ENCODE peak calls at places on chromosomes 3 and 15, in five cellular contexts. R, D, V, B and Y are unnamed samples.

GRCh38 chr15:56894601-56895000 is 23.8 kb upstream of the TCF12 start:
- DNase-seq in R (no peak), D (no peak), V (no peak), B (no peak), Y (no peak)

GRCh38 chr3:172591171-172591605 is 68.0 kb upstream of the TNFSF10 start:
- DNase-seq in R (no peak), D (no peak), V (no peak), B (no peak), Y (no peak)

GRCh38 chr3:51391566-51392300 is 648 bp downstream of the RBM15B start:
- DNase-seq in R (peak; percentile 28), D (no peak), V (no peak), B (peak; percentile 52), Y (no peak)

GRCh38 chr15:23857028-23857641 is 170.0 kb upstream of the NDN start:
- DNase-seq in R (peak; percentile 22), D (peak; percentile 53), V (no peak), B (peak; percentile 11), Y (peak; percentile 43)

GRCh38 chr15:96619171-96619570 is 288.7 kb downstream of the NR2F2 start:
- DNase-seq in R (no peak), D (no peak), V (no peak), B (no peak), Y (no peak)

GRCh38 chr3:79767953-79768282 is at the start of gene ROBO1:
- DNase-seq in R (no peak), D (no peak), V (no peak), B (no peak), Y (no peak)

GRCh38 chr3:169952045-169952444 is 14.6 kb upstream of the SEC62 start:
- DNase-seq in R (no peak), D (no peak), V (no peak), B (no peak), Y (no peak)

GRCh38 chr3:191366675-191367074 is 36.3 kb upstream of the UTS2B start:
- DNase-seq in R (peak; percentile 81), D (no peak), V (no peak), B (no peak), Y (no peak)

GRCh38 chr3:175208316-175208715 is 349.2 kb downstream of the NAALADL2 start:
- DNase-seq in R (peak; percentile 48), D (no peak), V (no peak), B (no peak), Y (no peak)

GRCh38 chr3:131730581-131730980 is 227.8 kb upstream of the MRPL3 start:
- DNase-seq in R (no peak), D (no peak), V (no peak), B (no peak), Y (no peak)

GRCh38 chr3:42712716-42713372 is 10.2 kb upstream of the HHATL start:
- DNase-seq in R (no peak), D (no peak), V (no peak), B (no peak), Y (no peak)

GRCh38 chr3:21294768-21295167 is 456.2 kb downstream of the ZNF385D start:
- DNase-seq in R (peak; percentile 17), D (no peak), V (no peak), B (no peak), Y (no peak)

GRCh38 chr3:9769012-9769411 is 735 bp downstream of the CAMK1 start:
- DNase-seq in R (no peak), D (no peak), V (no peak), B (no peak), Y (no peak)

GRCh38 chr15:63915888-63916731 is 82.4 kb upstream of the HERC1 start:
- DNase-seq in R (peak; percentile 53), D (no peak), V (no peak), B (peak; percentile 51), Y (peak; percentile 47)

GRCh38 chr15:68256675-68257450 is 20.7 kb upstream of the FEM1B start:
- DNase-seq in R (peak; percentile 68), D (peak; percentile 56), V (no peak), B (no peak), Y (peak; percentile 64)

GRCh38 chr3:195263193-195263924 is 7.6 kb downstream of the XXYLT1 start:
- DNase-seq in R (peak; percentile 21), D (no peak), V (no peak), B (no peak), Y (no peak)

GRCh38 chr3:38004415-38005075 is 14.0 kb downstream of the VILL start:
- DNase-seq in R (peak; percentile 59), D (peak; percentile 88), V (no peak), B (peak; percentile 54), Y (peak; percentile 76)

GRCh38 chr15:31510003-31510402 is 183.4 kb downstream of the KLF13 start:
- DNase-seq in R (no peak), D (no peak), V (no peak), B (no peak), Y (no peak)

GRCh38 chr3:185059766-185060165 is 93.1 kb downstream of the C3orf70 start:
- DNase-seq in R (no peak), D (no peak), V (no peak), B (no peak), Y (no peak)

GRCh38 chr3:52315006-52315405 is 1.1 kb upstream of the DNAH1 start:
- DNase-seq in R (no peak), D (no peak), V (no peak), B (no peak), Y (no peak)

GRCh38 chr15:45187894-45188830 is at the start of gene SHF:
- DNase-seq in R (peak; percentile 45), D (peak; percentile 31), V (no peak), B (peak; percentile 93), Y (peak; percentile 18)

GRCh38 chr3:188546835-188547670 is 393.1 kb downstream of the LPP start:
- DNase-seq in R (peak; percentile 89), D (peak; percentile 78), V (no peak), B (no peak), Y (peak; percentile 69)

GRCh38 chr3:99586680-99587079 is 51.7 kb upstream of the COL8A1 start:
- DNase-seq in R (no peak), D (no peak), V (no peak), B (no peak), Y (no peak)

GRCh38 chr15:50049871-50050270 is 69.2 kb downstream of the ATP8B4 start:
- DNase-seq in R (peak; percentile 91), D (no peak), V (no peak), B (no peak), Y (peak; percentile 16)

GRCh38 chr3:193962986-193963683 is 172.8 kb upstream of the HES1 start:
- DNase-seq in R (no peak), D (no peak), V (no peak), B (no peak), Y (no peak)

GRCh38 chr3:119810018-119810435 is 28.1 kb downstream of the NR1I2 start:
- DNase-seq in R (peak; percentile 18), D (no peak), V (peak; percentile 35), B (no peak), Y (no peak)

GRCh38 chr3:58203541-58203940 is 7.2 kb downstream of the DNASE1L3 start:
- DNase-seq in R (no peak), D (no peak), V (no peak), B (no peak), Y (no peak)

GRCh38 chr3:58167431-58168351 is 43.1 kb downstream of the DNASE1L3 start:
- DNase-seq in R (peak; percentile 65), D (no peak), V (no peak), B (peak; percentile 70), Y (peak; percentile 56)

GRCh38 chr3:154584041-154584440 is 154.1 kb upstream of the GPR149 start:
- DNase-seq in R (no peak), D (peak; percentile 1), V (no peak), B (no peak), Y (no peak)

GRCh38 chr3:38519000-38519399 is 22.9 kb downstream of the EXOG start:
- DNase-seq in R (peak; percentile 77), D (no peak), V (no peak), B (no peak), Y (no peak)

GRCh38 chr3:72343078-72343477 is 505.2 kb downstream of the SHQ1 start:
- DNase-seq in R (peak; percentile 57), D (no peak), V (no peak), B (no peak), Y (no peak)
- TF ChIP-seq BHLHE40 in R (no peak), D (no peak), V (no peak), B (no peak), Y (no peak)

GRCh38 chr15:61828860-61829513 is 231.3 kb downstream of the VPS13C start:
- DNase-seq in R (no peak), D (no peak), V (no peak), B (no peak), Y (no peak)

GRCh38 chr15:61832223-61832622 is 228.0 kb downstream of the VPS13C start:
- DNase-seq in R (no peak), D (no peak), V (no peak), B (no peak), Y (no peak)

GRCh38 chr15:61829514-61829889 is 230.7 kb downstream of the VPS13C start:
- DNase-seq in R (no peak), D (no peak), V (no peak), B (no peak), Y (no peak)

GRCh38 chr15:61831505-61831921 is 228.7 kb downstream of the VPS13C start:
- DNase-seq in R (no peak), D (no peak), V (no peak), B (no peak), Y (no peak)

DNA sequence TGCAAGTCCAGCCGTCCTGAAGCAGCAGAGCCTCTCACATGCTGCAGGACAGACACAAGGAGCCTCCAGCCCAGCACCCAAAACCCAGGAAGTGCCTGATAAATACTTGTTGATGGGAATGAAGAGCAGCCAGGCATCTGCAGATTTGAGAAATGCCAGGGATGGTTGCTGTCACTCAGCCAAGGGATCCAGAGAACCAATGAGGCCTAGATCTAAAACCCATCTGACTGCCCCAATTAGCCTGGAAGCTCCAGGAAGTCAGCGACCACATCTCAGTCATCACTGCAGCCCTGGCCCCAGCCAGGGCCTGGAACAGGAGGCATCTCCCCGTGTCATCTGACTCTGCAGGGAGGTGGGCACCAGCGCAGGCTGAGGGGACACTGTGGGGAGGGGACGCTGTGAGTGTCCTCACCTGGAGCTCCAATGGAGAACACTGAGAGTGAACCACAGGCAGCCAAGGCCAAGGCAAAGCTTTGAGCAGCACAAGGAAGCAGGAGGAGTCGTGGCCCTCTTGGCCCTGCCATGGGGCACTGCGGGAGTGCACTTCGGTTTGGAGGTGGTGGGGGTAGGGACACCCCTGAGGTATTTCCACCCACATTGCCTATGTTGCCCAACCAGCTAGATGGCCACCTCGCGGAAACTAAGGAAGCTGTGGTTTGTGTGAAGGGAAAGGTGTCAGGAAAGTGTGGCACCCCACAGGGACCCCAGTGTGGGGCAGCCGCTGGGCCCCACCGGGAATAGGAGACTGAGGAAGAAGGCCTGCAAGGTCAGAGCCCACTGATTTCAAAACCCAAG is 229.5 kb downstream of the VPS13C start:
- DNase-seq in R (no peak), D (no peak), V (no peak), B (no peak), Y (no peak)
- TF ChIP-seq CEBPB in R (no peak), D (no peak), V (no peak), B (no peak), Y (no peak)

DNA sequence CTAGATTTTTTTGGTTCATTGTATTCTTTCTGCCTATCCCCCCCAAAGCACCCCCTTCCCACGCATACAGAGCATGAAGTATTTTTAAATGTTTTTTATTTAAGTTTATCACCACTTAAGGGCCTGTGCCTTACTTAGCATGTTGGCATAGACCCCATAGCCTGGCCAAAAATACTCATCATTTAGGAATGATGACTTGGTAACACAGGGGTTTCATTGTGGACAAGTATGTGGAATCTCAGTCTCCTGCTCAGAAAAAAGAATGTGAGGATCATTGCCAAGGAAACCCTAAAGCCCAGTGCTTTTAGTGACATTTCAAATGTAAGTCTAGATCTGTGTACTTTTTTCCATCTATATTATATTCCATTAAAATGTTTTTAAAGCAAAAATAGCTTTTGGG is 146.3 kb downstream of the ALCAM start:
- DNase-seq in R (peak; percentile 78), D (no peak), V (no peak), B (no peak), Y (no peak)
- H3K27ac ChIP-seq in R (no peak overlapping the region), D (no peak overlapping the region), V (no peak overlapping the region), B (no peak overlapping the region), Y (no peak overlapping the region)

GRCh38 chr3:17941766-17942165 is 199.3 kb upstream of the TBC1D5 start:
- DNase-seq in R (no peak), D (no peak), V (no peak), B (no peak), Y (no peak)
- TF ChIP-seq BHLHE40 in R (no peak), D (no peak), V (no peak), B (no peak), Y (no peak)